ENCODE peak calls at places on chromosomes 4 and X, in four cellular contexts. S, O, N and B are unnamed samples.
A peak's percentile ranks its signal among the peaks of the same experiment; 100 is the strongest.

GRCh38 chr4:75831856-75832405 is 70.3 kb downstream of the PPEF2 start:
- DNase-seq in O (no peak), S (peak; percentile 39), N (no peak), B (no peak)

GRCh38 chr4:73007526-73008100 is 61.9 kb downstream of the COX18 start:
- DNase-seq in N (no peak), O (no peak), S (no peak), B (no peak)

GRCh38 chr4:100299441-100299840 is 109.2 kb upstream of the DDIT4L start:
- DNase-seq in N (no peak), S (no peak), O (no peak), B (no peak)

GRCh38 chr4:83561381-83561780 is 25.5 kb downstream of the GPAT3 start:
- DNase-seq in O (no peak), N (peak; percentile 60), S (peak; percentile 31), B (no peak)

GRCh38 chr4:151430737-151431457 is 21.9 kb downstream of the FHIP1A start:
- DNase-seq in N (no peak), S (no peak), O (no peak), B (no peak)

GRCh38 chrX:13309631-13310030 is 10.2 kb downstream of the ATXN3L start:
- DNase-seq in S (no peak), O (no peak), N (no peak), B (no peak)

GRCh38 chrX:91435465-91435864 is 826 bp downstream of the PABPC5 start:
- DNase-seq in S (no peak), O (peak; percentile 6), N (no peak), B (no peak)

GRCh38 chrX:72201836-72202536 is 20.4 kb downstream of the PIN4 start:
- DNase-seq in N (no peak), O (no peak), S (no peak), B (peak; percentile 48)

GRCh38 chr4:129829373-129829772 is 733.4 kb downstream of the C4orf33 start:
- DNase-seq in N (no peak), O (no peak), S (no peak), B (no peak)

GRCh38 chr4:106763044-106763443 is 273.1 kb downstream of the DKK2 start:
- DNase-seq in S (no peak), O (no peak), N (no peak), B (peak; percentile 36)

GRCh38 chr4:16082424-16083216 is 1.2 kb downstream of the PROM1 start:
- DNase-seq in N (peak; percentile 37), S (no peak), O (peak; percentile 73), B (no peak)

GRCh38 chrX:136204571-136204970 is 46.6 kb downstream of the MAP7D3 start:
- DNase-seq in S (peak; percentile 40), N (peak; percentile 35), O (no peak), B (no peak)

GRCh38 chr4:86250006-86250405 is 109.8 kb downstream of the MAPK10 start:
- DNase-seq in S (no peak), N (no peak), O (no peak), B (no peak)

GRCh38 chr4:74531952-74532794 is 87.2 kb downstream of the AREG start:
- DNase-seq in S (no peak), O (peak; percentile 73), N (peak; percentile 40), B (no peak)

GRCh38 chr4:139177888-139178609 is 1.0 kb upstream of the ELF2 start:
- DNase-seq in N (peak; percentile 93), S (peak; percentile 91), O (peak; percentile 98), B (no peak)

GRCh38 chr4:8167815-8168214 is 9.2 kb upstream of the ABLIM2 start:
- DNase-seq in O (no peak), N (no peak), S (no peak), B (no peak)

GRCh38 chr4:81314897-81315470 is 100.0 kb upstream of the PRKG2 start:
- DNase-seq in N (no peak), O (no peak), S (no peak), B (no peak)

GRCh38 chr4:83308672-83309071 is 24.1 kb upstream of the COQ2 start:
- DNase-seq in N (no peak), S (no peak), O (no peak), B (no peak)

GRCh38 chrX:105658136-105658535 is 164.2 kb upstream of the NRK start:
- DNase-seq in S (no peak), O (no peak), N (no peak), B (no peak)

GRCh38 chr4:84498203-84499026 is 677 bp downstream of the NKX6-1 start:
- DNase-seq in O (peak; percentile 34), S (no peak), N (peak; percentile 15), B (no peak)

GRCh38 chrX:1468250-1468772 is 15.6 kb upstream of the ASMTL start:
- DNase-seq in O (no peak), S (no peak), N (peak; percentile 37), B (no peak)

GRCh38 chr4:77500801-77501200 is 104.8 kb upstream of the CXCL13 start:
- DNase-seq in N (no peak), S (no peak), O (no peak), B (peak; percentile 14)

GRCh38 chr4:41657561-41657960 is 91.0 kb downstream of the PHOX2B start:
- DNase-seq in S (no peak), O (no peak), N (no peak), B (no peak)

GRCh38 chrX:41457618-41458192 is 10.6 kb downstream of the NYX start:
- DNase-seq in O (no peak), S (no peak), N (no peak), B (no peak)

GRCh38 chr4:102625232-102625930 is 124.2 kb downstream of the NFKB1 start:
- DNase-seq in N (peak; percentile 36), O (peak; percentile 47), S (no peak), B (no peak)

GRCh38 chr4:169251291-169252235 is 19.2 kb downstream of the SH3RF1 start:
- DNase-seq in S (no peak), N (peak; percentile 45), O (peak; percentile 64), B (no peak)

GRCh38 chr4:5887361-5888221 is 5.3 kb downstream of the CRMP1 start:
- DNase-seq in O (peak; percentile 49), N (no peak), S (no peak), B (no peak)

GRCh38 chrX:135094726-135095125 is 25.6 kb downstream of the ETDB start:
- DNase-seq in S (no peak), N (no peak), O (no peak), B (no peak)

GRCh38 chr4:1799364-1799996 is 6.4 kb downstream of the FGFR3 start:
- DNase-seq in O (peak; percentile 58), S (no peak), N (no peak), B (no peak)

GRCh38 chr4:79445371-79445781 is 37.3 kb upstream of the GK2 start:
- DNase-seq in N (no peak), S (no peak), O (no peak), B (no peak)

GRCh38 chrX:146831994-146832393 is 17.4 kb upstream of the CXorf51A start:
- DNase-seq in O (no peak), N (no peak), S (no peak), B (no peak)

GRCh38 chr4:8278009-8278395 is 8.4 kb downstream of the HTRA3 start:
- DNase-seq in N (no peak), O (no peak), S (no peak), B (no peak)

GRCh38 chr4:48295116-48295515 is 25.5 kb upstream of the TEC start:
- DNase-seq in N (no peak), S (no peak), O (no peak), B (no peak)

GRCh38 chrX:105150557-105150956 is 69.9 kb downstream of the TEX13A start:
- DNase-seq in O (no peak), S (no peak), N (no peak), B (no peak)

GRCh38 chrX:18887177-18887820 is 96.6 kb downstream of the PHKA2 start:
- DNase-seq in S (no peak), O (no peak), N (no peak), B (no peak)

GRCh38 chr4:123102897-123103489 is 180.6 kb upstream of the NUDT6 start:
- DNase-seq in N (no peak), S (no peak), O (peak; percentile 40), B (no peak)

GRCh38 chr4:128601992-128602695 is 207.4 kb upstream of the JADE1 start:
- DNase-seq in O (peak; percentile 13), S (no peak), N (no peak), B (no peak)

GRCh38 chr4:125317526-125317880 is 2.7 kb downstream of the FAT4 start:
- DNase-seq in O (peak; percentile 71), N (no peak), S (peak; percentile 38), B (no peak)

GRCh38 chr4:125316391-125316780 is 1.6 kb downstream of the FAT4 start:
- DNase-seq in N (peak; percentile 45), O (peak; percentile 57), S (peak; percentile 25), B (no peak)

GRCh38 chr4:125314676-125315570 is at the start of gene FAT4:
- DNase-seq in N (peak; percentile 89), O (peak; percentile 96), S (peak; percentile 89), B (peak; percentile 87)

GRCh38 chr4:125315571-125316390 is 1.0 kb downstream of the FAT4 start:
- DNase-seq in O (peak; percentile 79), S (peak; percentile 14), N (peak; percentile 44), B (no peak)

GRCh38 chr4:125316781-125317525 is 2.2 kb downstream of the FAT4 start:
- DNase-seq in S (peak; percentile 18), O (peak; percentile 40), N (peak; percentile 3), B (no peak)
- TF ChIP-seq CTCF in S (peak; percentile 21), O (peak; percentile 35), N (no peak), B (peak; percentile 32)

GRCh38 chrX:101407748-101408529 is at the start of the genes GLA and HNRNPH2:
- DNase-seq in S (peak; percentile 97), N (peak; percentile 84), O (peak; percentile 95), B (peak; percentile 97)
- TF ChIP-seq CTCF in S (no peak), N (no peak), O (no peak), B (no peak)

GRCh38 chr4:105440890-105441289 is 33.0 kb downstream of the PPA2 start:
- DNase-seq in S (no peak), O (no peak), N (no peak), B (no peak)
- TF ChIP-seq CTCF in S (no peak), O (no peak), N (no peak), B (no peak)

GRCh38 chrX:10447577-10448214 is 172.7 kb downstream of the MID1 start:
- DNase-seq in N (peak; percentile 49), O (no peak), S (no peak), B (no peak)

GRCh38 chrX:10441464-10441863 is 178.9 kb downstream of the MID1 start:
- DNase-seq in O (no peak), S (no peak), N (no peak), B (no peak)

DNA sequence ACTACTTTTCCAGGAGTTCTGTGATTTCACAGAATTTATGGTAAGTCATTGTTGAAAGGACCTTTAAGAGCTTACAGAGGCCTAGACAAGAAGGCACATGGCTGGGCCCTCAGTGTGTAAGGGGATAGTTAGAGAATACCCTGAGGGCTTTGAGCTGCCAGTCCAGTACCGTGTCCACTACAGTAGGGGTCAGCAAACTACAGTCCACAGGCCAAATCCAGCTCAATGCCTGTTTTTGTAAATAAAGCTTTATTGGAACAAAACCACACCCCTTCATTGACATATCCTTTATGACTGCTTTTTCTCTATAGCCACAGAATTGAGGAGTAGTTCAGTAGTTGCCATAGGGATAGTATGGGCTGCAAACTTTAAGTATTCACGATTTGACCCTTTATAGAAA is 176.2 kb downstream of the MID1 start:
- DNase-seq in O (no peak), S (no peak), N (no peak), B (no peak)
- TF ChIP-seq CTCF in O (no peak), S (no peak), N (no peak), B (no peak)